ENCODE peak calls at places on chromosomes 13 and 19, in ten cellular contexts. One of them, this sample, is unnamed.

GRCh38 chr13:45352031-45352430 is 11.0 kb upstream of the TPT1 start:
- DNase-seq in hypothalamus: no peak
- DNase-seq in fibroblast of lung: no peak
- DNase-seq in A549: no peak
- DNase-seq in NCI-H1436: no peak
- DNase-seq in GM03348: no peak
- DNase-seq in activated naive CD4-positive, alpha-beta T cell: no peak
- DNase-seq in iPS DF 6.9: no peak
- DNase-seq in RCC 7860: no peak
- DNase-seq in hippocampal formation: no peak
- DNase-seq in this sample: no peak

GRCh38 chr19:40590464-40591265 is 10.5 kb upstream of the LTBP4 start:
- DNase-seq in hypothalamus: no peak
- DNase-seq in fibroblast of lung: no peak
- DNase-seq in A549: no peak
- DNase-seq in NCI-H1436: no peak
- DNase-seq in GM03348: no peak
- DNase-seq in activated naive CD4-positive, alpha-beta T cell: no peak
- DNase-seq in iPS DF 6.9: no peak
- DNase-seq in RCC 7860: no peak
- DNase-seq in hippocampal formation: no peak
- DNase-seq in this sample: no peak

GRCh38 chr19:53927745-53928144 is 18.7 kb downstream of the CACNG7 start:
- DNase-seq in hypothalamus: no peak
- DNase-seq in fibroblast of lung: peak
- DNase-seq in A549: no peak
- DNase-seq in NCI-H1436: no peak
- DNase-seq in GM03348: peak
- DNase-seq in activated naive CD4-positive, alpha-beta T cell: no peak
- DNase-seq in iPS DF 6.9: no peak
- DNase-seq in RCC 7860: peak
- DNase-seq in hippocampal formation: no peak
- DNase-seq in this sample: no peak

GRCh38 chr19:13154911-13155471 is 4.8 kb downstream of the IER2 start:
- DNase-seq in hypothalamus: no peak
- DNase-seq in fibroblast of lung: peak
- DNase-seq in A549: no peak
- DNase-seq in NCI-H1436: peak
- DNase-seq in GM03348: peak
- DNase-seq in activated naive CD4-positive, alpha-beta T cell: peak
- DNase-seq in iPS DF 6.9: no peak
- DNase-seq in RCC 7860: peak
- DNase-seq in hippocampal formation: no peak
- DNase-seq in this sample: no peak

GRCh38 chr13:97308735-97309429 is 86.7 kb downstream of the MBNL2 start:
- DNase-seq in hypothalamus: no peak
- DNase-seq in fibroblast of lung: no peak
- DNase-seq in A549: peak
- DNase-seq in NCI-H1436: no peak
- DNase-seq in GM03348: no peak
- DNase-seq in activated naive CD4-positive, alpha-beta T cell: no peak
- DNase-seq in iPS DF 6.9: no peak
- DNase-seq in RCC 7860: peak
- DNase-seq in hippocampal formation: no peak
- DNase-seq in this sample: no peak

GRCh38 chr13:57063007-57063406 is 77.7 kb upstream of the PRR20A start:
- DNase-seq in hypothalamus: no peak
- DNase-seq in fibroblast of lung: no peak
- DNase-seq in A549: no peak
- DNase-seq in NCI-H1436: no peak
- DNase-seq in GM03348: no peak
- DNase-seq in activated naive CD4-positive, alpha-beta T cell: no peak
- DNase-seq in iPS DF 6.9: no peak
- DNase-seq in RCC 7860: no peak
- DNase-seq in hippocampal formation: no peak
- DNase-seq in this sample: no peak

GRCh38 chr19:47778954-47779351 is 450 bp downstream of the SELENOW start:
- DNase-seq in hypothalamus: peak
- DNase-seq in fibroblast of lung: no peak
- DNase-seq in A549: no peak
- DNase-seq in NCI-H1436: peak
- DNase-seq in GM03348: peak
- DNase-seq in activated naive CD4-positive, alpha-beta T cell: no peak
- DNase-seq in iPS DF 6.9: no peak
- DNase-seq in RCC 7860: no peak
- DNase-seq in hippocampal formation: peak
- DNase-seq in this sample: no peak

GRCh38 chr19:14081797-14082674 is 3.5 kb downstream of the C19orf67 start:
- DNase-seq in hypothalamus: no peak
- DNase-seq in fibroblast of lung: no peak
- DNase-seq in A549: no peak
- DNase-seq in NCI-H1436: no peak
- DNase-seq in GM03348: peak
- DNase-seq in activated naive CD4-positive, alpha-beta T cell: no peak
- DNase-seq in iPS DF 6.9: no peak
- DNase-seq in RCC 7860: no peak
- DNase-seq in hippocampal formation: no peak
- DNase-seq in this sample: no peak

GRCh38 chr13:102197193-102197592 is 204.7 kb downstream of the FGF14 start:
- DNase-seq in hypothalamus: no peak
- DNase-seq in fibroblast of lung: peak
- DNase-seq in A549: no peak
- DNase-seq in NCI-H1436: no peak
- DNase-seq in GM03348: no peak
- DNase-seq in activated naive CD4-positive, alpha-beta T cell: no peak
- DNase-seq in iPS DF 6.9: peak
- DNase-seq in RCC 7860: no peak
- DNase-seq in hippocampal formation: no peak
- DNase-seq in this sample: peak

GRCh38 chr19:31301306-31301980 is 47.8 kb downstream of the TSHZ3 start:
- DNase-seq in hypothalamus: no peak
- DNase-seq in fibroblast of lung: no peak
- DNase-seq in A549: no peak
- DNase-seq in NCI-H1436: no peak
- DNase-seq in GM03348: no peak
- DNase-seq in activated naive CD4-positive, alpha-beta T cell: no peak
- DNase-seq in iPS DF 6.9: no peak
- DNase-seq in RCC 7860: no peak
- DNase-seq in hippocampal formation: no peak
- DNase-seq in this sample: no peak

GRCh38 chr19:7840629-7841028 is 10.6 kb downstream of the EVI5L start:
- DNase-seq in hypothalamus: no peak
- DNase-seq in fibroblast of lung: no peak
- DNase-seq in A549: no peak
- DNase-seq in NCI-H1436: no peak
- DNase-seq in GM03348: no peak
- DNase-seq in activated naive CD4-positive, alpha-beta T cell: no peak
- DNase-seq in iPS DF 6.9: no peak
- DNase-seq in RCC 7860: no peak
- DNase-seq in hippocampal formation: no peak
- DNase-seq in this sample: no peak

GRCh38 chr13:60174113-60174512 is 10.4 kb upstream of the DIAPH3 start:
- DNase-seq in hypothalamus: no peak
- DNase-seq in fibroblast of lung: no peak
- DNase-seq in A549: no peak
- DNase-seq in NCI-H1436: no peak
- DNase-seq in GM03348: no peak
- DNase-seq in activated naive CD4-positive, alpha-beta T cell: no peak
- DNase-seq in iPS DF 6.9: no peak
- DNase-seq in RCC 7860: no peak
- DNase-seq in hippocampal formation: no peak
- DNase-seq in this sample: no peak

GRCh38 chr13:25912961-25913360 is 138.9 kb downstream of the SHISA2 start:
- DNase-seq in hypothalamus: no peak
- DNase-seq in fibroblast of lung: no peak
- DNase-seq in A549: no peak
- DNase-seq in NCI-H1436: no peak
- DNase-seq in GM03348: no peak
- DNase-seq in activated naive CD4-positive, alpha-beta T cell: no peak
- DNase-seq in iPS DF 6.9: no peak
- DNase-seq in RCC 7860: no peak
- DNase-seq in hippocampal formation: no peak
- DNase-seq in this sample: no peak

This sample was measured in iPS DF 19.7.